ENCODE peak calls at places on chromosomes 5 and 9, in eight cellular contexts. R, J, S, X, G, M, B and V are unnamed samples.

GRCh38 chr9:120925535-120926396 is 830 bp downstream of the TRAF1 start:
- DNase-seq in R (no peak), J (no peak), S (peak; percentile 68), X (peak; percentile 94), G (no peak), M (peak; percentile 89), B (peak; percentile 42), V (peak; percentile 31)

GRCh38 chr9:77016526-77017504 is 2.6 kb upstream of the FOXB2 start:
- DNase-seq in R (no peak), J (no peak), S (no peak), X (peak; percentile 23), G (no peak), M (no peak), B (no peak), V (no peak)

GRCh38 chr9:87490907-87491306 is 6.8 kb upstream of the DAPK1 start:
- DNase-seq in R (no peak), J (no peak), S (no peak), X (no peak), G (no peak), M (no peak), B (no peak), V (no peak)

GRCh38 chr5:1409386-1410110 is 35.7 kb downstream of the SLC6A3 start:
- DNase-seq in R (no peak), J (no peak), S (no peak), X (peak; percentile 24), G (no peak), M (no peak), B (peak; percentile 36), V (peak; percentile 18)

GRCh38 chr9:104073098-104073769 is 20.9 kb upstream of the SMC2 start:
- DNase-seq in R (no peak), J (no peak), S (no peak), X (no peak), G (no peak), M (no peak), B (no peak), V (no peak)

GRCh38 chr9:128587453-128587852 is 35.1 kb downstream of the SPTAN1 start:
- DNase-seq in R (no peak), J (no peak), S (no peak), X (no peak), G (no peak), M (no peak), B (no peak), V (no peak)

GRCh38 chr9:21873540-21874221 is 71.2 kb downstream of the MTAP start:
- DNase-seq in R (no peak), J (no peak), S (no peak), X (peak; percentile 72), G (no peak), M (no peak), B (peak; percentile 78), V (no peak)

GRCh38 chr9:134028575-134029247 is 3.4 kb downstream of the BRD3OS start:
- DNase-seq in R (no peak), J (no peak), S (no peak), X (no peak), G (no peak), M (no peak), B (no peak), V (no peak)

GRCh38 chr5:119302916-119303897 is 52.6 kb upstream of the TNFAIP8 start:
- DNase-seq in R (no peak), J (no peak), S (no peak), X (peak; percentile 97), G (no peak), M (peak; percentile 78), B (peak; percentile 71), V (peak; percentile 1)

GRCh38 chr9:76873056-76873792 is 32.7 kb downstream of the PRUNE2 start:
- DNase-seq in R (peak; percentile 31), J (no peak), S (no peak), X (peak; percentile 66), G (no peak), M (no peak), B (no peak), V (no peak)

GRCh38 chr5:153753645-153754432 is 263.4 kb downstream of the GRIA1 start:
- DNase-seq in R (peak; percentile 17), J (no peak), S (no peak), X (no peak), G (no peak), M (no peak), B (peak; percentile 86), V (no peak)

GRCh38 chr5:172558076-172558990 is 82.7 kb upstream of the NEURL1B start:
- DNase-seq in R (no peak), J (no peak), S (no peak), X (no peak), G (no peak), M (no peak), B (no peak), V (no peak)

GRCh38 chr5:69271376-69271775 is 36.7 kb downstream of the CDK7 start:
- DNase-seq in R (no peak), J (no peak), S (no peak), X (peak; percentile 78), G (peak; percentile 24), M (no peak), B (no peak), V (peak; percentile 74)

GRCh38 chr5:132022737-132023136 is 11.3 kb upstream of the ACSL6 start:
- DNase-seq in R (no peak), J (no peak), S (no peak), X (no peak), G (no peak), M (no peak), B (no peak), V (no peak)

GRCh38 chr5:42944989-42945388 is 95.1 kb downstream of the ANXA2R start:
- DNase-seq in R (no peak), J (no peak), S (no peak), X (peak; percentile 91), G (no peak), M (peak; percentile 90), B (peak; percentile 81), V (no peak)

GRCh38 chr5:178399723-178400115 is 167.1 kb upstream of the PHYKPL start:
- DNase-seq in R (no peak), J (no peak), S (no peak), X (no peak), G (no peak), M (no peak), B (no peak), V (no peak)

GRCh38 chr9:15239816-15240215 is 67.2 kb downstream of the TTC39B start:
- DNase-seq in R (no peak), J (no peak), S (no peak), X (peak; percentile 61), G (peak; percentile 28), M (no peak), B (no peak), V (no peak)

GRCh38 chr9:93090091-93090655 is 5.8 kb upstream of the CARD19 start:
- DNase-seq in R (no peak), J (no peak), S (no peak), X (no peak), G (no peak), M (no peak), B (no peak), V (no peak)

GRCh38 chr5:34657550-34657921 is 1.4 kb downstream of the RAI14 start:
- DNase-seq in R (no peak), J (no peak), S (no peak), X (peak; percentile 69), G (peak; percentile 22), M (no peak), B (peak; percentile 43), V (no peak)

GRCh38 chr9:116549061-116549664 is 137.9 kb upstream of the TRIM32 start:
- DNase-seq in R (peak; percentile 76), J (no peak), S (no peak), X (peak; percentile 98), G (peak; percentile 95), M (peak; percentile 93), B (peak; percentile 99), V (peak; percentile 48)

GRCh38 chr5:173283318-173284288 is 44.6 kb downstream of the STC2 start:
- DNase-seq in R (no peak), J (peak; percentile 84), S (peak; percentile 11), X (peak; percentile 64), G (peak; percentile 58), M (peak; percentile 48), B (peak; percentile 86), V (no peak)

GRCh38 chr9:8733096-8733954 is 933.7 kb upstream of the DMAC1 start:
- DNase-seq in R (no peak), J (peak; percentile 6), S (no peak), X (peak; percentile 7), G (peak; percentile 15), M (no peak), B (no peak), V (no peak)

GRCh38 chr9:98974994-98975712 is 31.4 kb downstream of the COL15A1 start:
- DNase-seq in R (peak; percentile 70), J (peak; percentile 33), S (peak; percentile 42), X (peak; percentile 75), G (peak; percentile 72), M (peak; percentile 29), B (peak; percentile 92), V (peak; percentile 84)

GRCh38 chr9:73683862-73684591 is 532.4 kb downstream of the ANXA1 start:
- DNase-seq in R (no peak), J (no peak), S (no peak), X (peak; percentile 51), G (no peak), M (peak; percentile 54), B (peak; percentile 50), V (peak; percentile 40)

GRCh38 chr5:154575869-154576806 is 98.1 kb upstream of the HAND1 start:
- DNase-seq in R (no peak), J (no peak), S (no peak), X (no peak), G (no peak), M (no peak), B (no peak), V (peak; percentile 22)

GRCh38 chr5:137921931-137922330 is 32.7 kb downstream of the PKD2L2 start:
- DNase-seq in R (no peak), J (no peak), S (no peak), X (peak; percentile 24), G (no peak), M (no peak), B (no peak), V (peak; percentile 55)

GRCh38 chr9:131092548-131093440 is 3.5 kb upstream of the AIF1L start:
- DNase-seq in R (no peak), J (no peak), S (no peak), X (no peak), G (no peak), M (no peak), B (no peak), V (no peak)

GRCh38 chr5:35924950-35925722 is 13.3 kb downstream of the CAPSL start:
- DNase-seq in R (peak; percentile 38), J (peak; percentile 58), S (peak; percentile 72), X (peak; percentile 70), G (peak; percentile 66), M (peak; percentile 55), B (peak; percentile 65), V (peak; percentile 61)

GRCh38 chr5:6759401-6759800 is 46.2 kb downstream of the TENT4A start:
- DNase-seq in R (no peak), J (no peak), S (no peak), X (peak; percentile 18), G (no peak), M (no peak), B (no peak), V (no peak)

GRCh38 chr5:141816598-141817399 is 61.4 kb downstream of the PCDH1 start:
- DNase-seq in R (no peak), J (no peak), S (no peak), X (peak; percentile 59), G (no peak), M (no peak), B (no peak), V (no peak)

GRCh38 chr5:89981871-89982773 is 427.4 kb downstream of the CETN3 start:
- DNase-seq in R (no peak), J (no peak), S (no peak), X (no peak), G (no peak), M (no peak), B (no peak), V (no peak)

GRCh38 chr5:180640765-180641565 is 8.4 kb downstream of the FLT4 start:
- DNase-seq in R (no peak), J (no peak), S (no peak), X (no peak), G (no peak), M (no peak), B (no peak), V (no peak)

GRCh38 chr9:95373765-95374435 is 56.4 kb upstream of the FANCC start:
- DNase-seq in R (no peak), J (no peak), S (no peak), X (no peak), G (no peak), M (no peak), B (no peak), V (no peak)

GRCh38 chr9:116539549-116539948 is 147.6 kb upstream of the TRIM32 start:
- DNase-seq in R (no peak), J (no peak), S (no peak), X (no peak), G (no peak), M (no peak), B (no peak), V (no peak)